ENCODE peak calls at places on chromosomes 3 and 15, in four cellular contexts. H is HCT116, C is K562, Q is HepG2. K is an unnamed sample. For H3K36me3, the result is how much of the 10 kb centered on the place peaks cover.

GRCh38 chr3:191762323-191762960 is 301.5 kb downstream of the PYDC2 start:
- DNase-seq in H (no peak), C (no peak), Q (peak), K (no peak)

GRCh38 chr3:11350374-11350773 is 78.2 kb downstream of the ATG7 start:
- DNase-seq in H (no peak), C (no peak), Q (no peak), K (no peak)

GRCh38 chr3:14434541-14435151 is 32.2 kb downstream of the SLC6A6 start:
- DNase-seq in H (no peak), C (no peak), Q (no peak), K (no peak)

GRCh38 chr15:28959326-28959725 is 73.6 kb downstream of the APBA2 start:
- DNase-seq in H (no peak), C (no peak), Q (no peak), K (no peak)

GRCh38 chr15:74653426-74654082 is 37.9 kb downstream of the CLK3 start:
- DNase-seq in H (peak), C (no peak), Q (no peak), K (no peak)

GRCh38 chr3:112761062-112761638 is 85.5 kb downstream of the CD200R1L start:
- DNase-seq in H (no peak), C (no peak), Q (no peak), K (no peak)

GRCh38 chr15:91186892-91187644 is 87.0 kb downstream of the SV2B start:
- DNase-seq in H (no peak), C (no peak), Q (peak), K (no peak)

GRCh38 chr15:80180468-80180867 is 27.7 kb downstream of the FAH start:
- DNase-seq in H (no peak), C (no peak), Q (no peak), K (no peak)

GRCh38 chr3:150497956-150498355 is 48.3 kb downstream of the SERP1 start:
- DNase-seq in H (no peak), C (peak), Q (no peak), K (no peak)

GRCh38 chr15:73127302-73127936 is 75.2 kb downstream of the NEO1 start:
- DNase-seq in H (peak), C (peak), Q (peak), K (peak)

GRCh38 chr3:131543714-131544113 is 40.9 kb upstream of the MRPL3 start:
- DNase-seq in H (peak), C (no peak), Q (no peak), K (peak)

GRCh38 chr15:41495736-41496599 is 2.3 kb downstream of the ITPKA start:
- DNase-seq in H (no peak), C (peak), Q (peak), K (no peak)
- TF ChIP-seq POLR2AphosphoS5 in H (no peak), C (no peak), Q (peak), K (no peak)

GRCh38 chr15:52963865-52964264 is 173.7 kb upstream of the ONECUT1 start:
- DNase-seq in H (no peak), C (no peak), Q (no peak), K (no peak)

DNA sequence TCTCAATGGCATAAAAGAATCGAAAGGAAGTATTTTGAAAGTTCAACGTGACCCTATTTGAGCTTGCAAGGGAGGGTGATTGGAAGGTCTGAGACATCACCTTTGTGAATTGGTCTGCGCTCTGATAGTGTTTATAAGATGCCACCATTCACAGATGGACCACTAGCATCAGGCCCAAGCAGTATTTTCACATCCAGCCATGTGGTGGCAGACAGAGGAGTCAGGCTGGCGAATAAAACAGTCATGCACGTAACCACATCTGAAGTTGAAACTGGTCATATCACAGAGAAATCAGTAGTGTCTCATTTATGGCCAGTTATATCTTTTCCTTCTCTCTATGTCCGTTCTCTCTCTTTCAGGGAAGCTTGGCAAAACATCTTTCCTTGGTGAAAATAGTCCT is 170.1 kb upstream of the ONECUT1 start:
- DNase-seq in H (no peak), C (no peak), Q (no peak), K (no peak)
- TF ChIP-seq TCF7L2 in H (no peak), C (no peak), Q (no peak), K (no peak)

GRCh38 chr3:9676780-9677179 is 26.9 kb upstream of the CPNE9 start:
- DNase-seq in H (no peak), C (no peak), Q (peak), K (no peak)
- H3K36me3 ChIP-seq in H (under half), C (half or more), Q (under half), K (under half)

GRCh38 chr3:187039723-187040414 is 99.4 kb downstream of the RPL39L start:
- DNase-seq in H (no peak), C (no peak), Q (peak), K (no peak)
- TF ChIP-seq POLR2AphosphoS5 in H (no peak), C (no peak), Q (no peak), K (no peak)

DNA sequence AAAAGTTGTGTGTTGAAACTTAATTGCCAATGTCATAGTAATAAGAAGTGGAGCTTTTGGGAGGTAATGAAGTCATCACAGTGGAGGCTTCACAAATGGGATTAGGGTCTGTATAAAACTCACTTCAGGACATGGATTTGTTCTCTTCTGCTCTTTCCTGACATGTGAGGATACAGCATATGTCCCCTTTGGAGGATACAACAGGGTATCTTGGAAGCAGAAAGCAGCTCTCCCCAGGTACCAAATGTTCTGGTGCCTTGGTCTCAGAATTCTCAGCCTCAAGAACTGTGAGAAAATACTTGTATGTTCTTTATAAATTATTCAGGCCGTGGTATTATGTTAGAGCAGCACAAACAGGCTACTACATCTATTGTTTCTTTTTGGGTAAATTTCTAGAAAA is 210.9 kb downstream of the DIPK2A start:
- DNase-seq in H (no peak), C (no peak), Q (no peak), K (no peak)
- TF ChIP-seq TCF7L2 in H (no peak), C (no peak), Q (no peak), K (no peak)